ENCODE peak calls at places on chromosomes 11 and 22, in ten cellular contexts. N is endothelial cell; P is pancreas; E is NCI-H1105; B is Right ventricle myocardium superior; Y is Caco-2; K is stimulated activated CD4-positive, alpha-beta T cell treated with anti-CD3 and anti-CD28 coated beads, Interleukin-4, amount 100 ng/mL, for 48 hours; I is HCEC 1CT; U is AG08395; L is heart right ventricle. D is an unnamed sample.
A peak's percentile ranks its signal among the peaks of the same experiment; 100 is the strongest.

GRCh38 chr11:14422814-14423182 is 63.8 kb upstream of the RRAS2 start:
- DNase-seq in N (no peak), P (no peak), E (no peak), B (no peak), Y (no peak), K (no peak), I (no peak), U (no peak), L (no peak), D (no peak)

GRCh38 chr22:39467390-39467901 is 10.6 kb downstream of the MGAT3 start:
- DNase-seq in N (no peak), P (no peak), E (no peak), B (no peak), Y (no peak), K (no peak), I (no peak), U (no peak), L (no peak), D (no peak)

GRCh38 chr11:64729851-64730382 is 6.9 kb upstream of the NRXN2 start:
- DNase-seq in N (peak; percentile 73), P (peak; percentile 67), E (no peak), B (peak; percentile 48), Y (peak; percentile 50), K (peak; percentile 45), I (no peak), U (peak; percentile 53), L (peak; percentile 45), D (peak; percentile 23)

GRCh38 chr11:3043315-3043871 is 13.8 kb downstream of the CARS1 start:
- DNase-seq in N (no peak), P (peak; percentile 73), E (no peak), B (peak; percentile 88), Y (no peak), K (no peak), I (no peak), U (peak; percentile 90), L (peak; percentile 75), D (peak; percentile 92)

GRCh38 chr22:28986366-28986765 is 75.3 kb downstream of the C22orf31 start:
- DNase-seq in N (no peak), P (no peak), E (no peak), B (no peak), Y (peak; percentile 37), K (no peak), I (no peak), U (no peak), L (no peak), D (no peak)

GRCh38 chr11:5992604-5993251 is 5.9 kb upstream of the OR52L1 start:
- DNase-seq in N (no peak), P (no peak), E (no peak), B (no peak), Y (no peak), K (no peak), I (peak; percentile 6), U (peak; percentile 25), L (no peak), D (no peak)

GRCh38 chr11:83401506-83402225 is 115.5 kb upstream of the CCDC90B start:
- DNase-seq in N (no peak), P (no peak), E (no peak), B (no peak), Y (no peak), K (no peak), I (no peak), U (no peak), L (no peak), D (no peak)

GRCh38 chr22:36798671-36799066 is 18.2 kb downstream of the PVALB start:
- DNase-seq in N (no peak), P (no peak), E (no peak), B (no peak), Y (no peak), K (no peak), I (no peak), U (no peak), L (no peak), D (no peak)

GRCh38 chr22:24089951-24090350 is 78.8 kb downstream of the CABIN1 start:
- DNase-seq in N (no peak), P (no peak), E (no peak), B (no peak), Y (no peak), K (no peak), I (no peak), U (no peak), L (no peak), D (no peak)

GRCh38 chr22:41696714-41697113 is 2.6 kb upstream of the MEI1 start:
- DNase-seq in N (no peak), P (no peak), E (no peak), B (no peak), Y (no peak), K (no peak), I (no peak), U (no peak), L (no peak), D (no peak)

GRCh38 chr11:73192272-73192671 is 25.8 kb upstream of the P2RY2 start:
- DNase-seq in N (no peak), P (no peak), E (no peak), B (no peak), Y (peak; percentile 38), K (peak; percentile 12), I (no peak), U (no peak), L (no peak), D (peak; percentile 8)

GRCh38 chr11:4684631-4685285 is 12.9 kb downstream of the OR51E2 start:
- DNase-seq in N (no peak), P (no peak), E (no peak), B (no peak), Y (no peak), K (no peak), I (no peak), U (no peak), L (no peak), D (no peak)

GRCh38 chr11:27806122-27806521 is 105.9 kb upstream of the BDNF start:
- DNase-seq in N (no peak), P (no peak), E (no peak), B (no peak), Y (no peak), K (no peak), I (no peak), U (no peak), L (no peak), D (no peak)

GRCh38 chr22:19691721-19692341 is 22.5 kb upstream of the SEPTIN5 start:
- DNase-seq in N (no peak), P (no peak), E (no peak), B (no peak), Y (no peak), K (no peak), I (peak; percentile 3), U (peak; percentile 52), L (no peak), D (peak; percentile 69)

GRCh38 chr22:21639359-21639758 is 2.7 kb upstream of the SDF2L1 start:
- DNase-seq in N (no peak), P (no peak), E (no peak), B (no peak), Y (no peak), K (no peak), I (no peak), U (no peak), L (no peak), D (no peak)

GRCh38 chr11:96391698-96392307 is 2.0 kb downstream of the JRKL start:
- DNase-seq in N (no peak), P (no peak), E (no peak), B (no peak), Y (no peak), K (no peak), I (no peak), U (no peak), L (no peak), D (no peak)

GRCh38 chr22:24594569-24595120 is 1.8 kb upstream of the LRRC75B start:
- DNase-seq in N (no peak), P (peak; percentile 33), E (no peak), B (no peak), Y (no peak), K (no peak), I (no peak), U (no peak), L (no peak), D (peak; percentile 88)

GRCh38 chr11:111541209-111542061 is 915 bp downstream of the LAYN start:
- DNase-seq in N (peak; percentile 69), P (peak; percentile 23), E (no peak), B (peak; percentile 77), Y (no peak), K (no peak), I (peak; percentile 46), U (peak; percentile 64), L (peak; percentile 43), D (peak; percentile 61)

D was measured in thyroid gland.